ENCODE peak calls at places on chromosomes 16 and 17, in ten cellular contexts. J, X, U, M, C, R, D, K, V and I are unnamed samples.

GRCh38 chr17:54899721-54900456 is 763 bp upstream of the TOM1L1 start:
- DNase-seq in C (no peak), R (no peak), U (no peak), X (no peak), K (no peak), J (no peak), M (no peak), D (no peak), V (no peak), I (peak; percentile 81)

GRCh38 chr16:59632266-59632855 is 898.2 kb upstream of the GOT2 start:
- DNase-seq in J (no peak), X (peak; percentile 41), K (no peak), D (no peak), U (no peak), M (peak; percentile 82), V (no peak), C (no peak), R (no peak), I (no peak)

GRCh38 chr16:86372193-86372592 is 138.1 kb upstream of the FOXF1 start:
- DNase-seq in C (no peak), K (no peak), U (no peak), M (no peak), D (no peak), V (no peak), R (no peak), X (no peak), J (no peak), I (no peak)

GRCh38 chr16:64398795-64399194 is 723.1 kb downstream of the CDH11 start:
- DNase-seq in C (no peak), X (no peak), R (no peak), U (no peak), D (no peak), K (no peak), M (no peak), J (no peak), V (no peak), I (no peak)

GRCh38 chr16:57689772-57690558 is 4.6 kb upstream of the DRC7 start:
- DNase-seq in R (no peak), C (no peak), D (peak; percentile 79), X (no peak), J (peak; percentile 40), V (no peak), K (no peak), M (no peak), U (no peak), I (no peak)

GRCh38 chr16:86080131-86080875 is 181.3 kb downstream of the IRF8 start:
- DNase-seq in D (no peak), M (no peak), R (no peak), V (no peak), U (no peak), X (no peak), K (no peak), J (no peak), C (no peak), I (peak; percentile 18)

GRCh38 chr16:49183911-49184310 is 97.7 kb downstream of the CBLN1 start:
- DNase-seq in U (peak; percentile 2), K (peak; percentile 51), J (no peak), V (no peak), C (no peak), X (no peak), R (no peak), M (peak; percentile 6), D (no peak), I (peak; percentile 73)

GRCh38 chr16:3792472-3793012 is 75.2 kb upstream of the TRAP1 start:
- DNase-seq in R (no peak), X (no peak), C (no peak), K (no peak), U (no peak), M (no peak), J (no peak), D (no peak), V (no peak), I (no peak)